ENCODE peak calls at places on chromosomes 7 and 10, in nine cellular contexts. J, G, I, C, A, S, R, P and E are unnamed samples.
A peak's percentile ranks its signal among the peaks of the same experiment; 100 is the strongest.

GRCh38 chr10:122485670-122486069 is 24.3 kb downstream of the HTRA1 start:
- DNase-seq in J (no peak), G (no peak), I (no peak), C (no peak), A (no peak), S (no peak), R (no peak), P (no peak), E (no peak)

GRCh38 chr10:52378124-52378523 is 64.0 kb downstream of the DKK1 start:
- DNase-seq in J (no peak), G (no peak), I (no peak), C (peak; percentile 83), A (no peak), S (no peak), R (no peak), P (no peak), E (no peak)

GRCh38 chr10:96618648-96619047 is 31.8 kb upstream of the TM9SF3 start:
- DNase-seq in J (no peak), G (no peak), I (no peak), C (no peak), A (no peak), S (no peak), R (peak; percentile 44), P (peak; percentile 74), E (peak; percentile 49)

GRCh38 chr7:8161398-8161828 is 100.6 kb downstream of the ICA1 start:
- DNase-seq in J (no peak), G (no peak), I (no peak), C (no peak), A (no peak), S (no peak), R (no peak), P (no peak), E (no peak)

GRCh38 chr7:42661312-42661711 is 250.6 kb downstream of the C7orf25 start:
- DNase-seq in J (no peak), G (no peak), I (no peak), C (no peak), A (no peak), S (no peak), R (peak; percentile 85), P (no peak), E (no peak)

GRCh38 chr7:18607025-18607424 is 111.5 kb downstream of the HDAC9 start:
- DNase-seq in J (no peak), G (no peak), I (no peak), C (peak; percentile 19), A (no peak), S (no peak), R (peak; percentile 4), P (no peak), E (no peak)

GRCh38 chr7:72540923-72541322 is 128.8 kb upstream of the CALN1 start:
- DNase-seq in J (no peak), G (no peak), I (no peak), C (no peak), A (no peak), S (no peak), R (no peak), P (no peak), E (no peak)

GRCh38 chr10:69800109-69800508 is 1.6 kb upstream of the COL13A1 start:
- DNase-seq in J (peak; percentile 93), G (no peak), I (peak; percentile 84), C (peak; percentile 91), A (peak; percentile 16), S (no peak), R (peak; percentile 77), P (peak; percentile 35), E (peak; percentile 28)

GRCh38 chr7:40586197-40586596 is 451.4 kb downstream of the SUGCT start:
- DNase-seq in J (no peak), G (no peak), I (no peak), C (peak; percentile 60), A (no peak), S (no peak), R (peak; percentile 54), P (no peak), E (no peak)

GRCh38 chr7:155225516-155225915 is 72.2 kb upstream of the INSIG1 start:
- DNase-seq in J (no peak), G (no peak), I (no peak), C (no peak), A (no peak), S (no peak), R (no peak), P (no peak), E (no peak)

GRCh38 chr10:11424456-11425287 is 186.8 kb downstream of the USP6NL start:
- DNase-seq in J (peak; percentile 87), G (no peak), I (peak; percentile 79), C (peak; percentile 67), A (no peak), S (no peak), R (peak; percentile 66), P (peak; percentile 54), E (no peak)

GRCh38 chr10:21860718-21861117 is 142.8 kb downstream of the DNAJC1 start:
- DNase-seq in J (no peak), G (no peak), I (no peak), C (peak; percentile 11), A (no peak), S (no peak), R (no peak), P (no peak), E (no peak)

GRCh38 chr7:5477723-5478531 is 54.3 kb upstream of the TNRC18 start:
- DNase-seq in J (peak; percentile 82), G (no peak), I (peak; percentile 77), C (peak; percentile 79), A (peak; percentile 37), S (no peak), R (peak; percentile 55), P (no peak), E (no peak)

GRCh38 chr7:5226921-5227785 is 37.1 kb downstream of the WIPI2 start:
- DNase-seq in J (no peak), G (no peak), I (no peak), C (no peak), A (no peak), S (no peak), R (no peak), P (no peak), E (no peak)

DNA sequence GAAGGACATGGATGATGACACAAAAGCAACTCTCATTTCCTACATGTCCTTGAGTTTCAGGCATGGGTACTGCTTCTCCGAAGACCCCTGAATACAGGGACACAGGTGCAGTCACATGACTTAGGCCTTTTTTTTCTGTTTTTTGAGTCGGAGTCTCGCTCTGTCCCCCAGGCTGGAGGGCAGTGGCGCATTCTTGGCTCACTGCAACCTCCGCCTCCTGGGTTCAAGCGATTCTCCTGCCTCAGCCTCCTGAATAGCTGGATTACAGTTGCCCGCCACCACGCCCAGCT is 26.8 kb downstream of the IFT22 start:
- DNase-seq in J (no peak), G (no peak), I (no peak), C (no peak), A (no peak), S (no peak), R (no peak), P (no peak), E (no peak)
- H3K27me3 ChIP-seq in J (no peaks in the 10 kb centered on the region), G (peaks cover 9% of the 10 kb centered on the region), I (peaks cover 49% of the 10 kb centered on the region), C (no peaks in the 10 kb centered on the region), A (peaks cover 6% of the 10 kb centered on the region), S (no peaks in the 10 kb centered on the region), R (peaks cover 67% of the 10 kb centered on the region), P (peaks cover 1% of the 10 kb centered on the region), E (peaks cover 6% of the 10 kb centered on the region)

DNA sequence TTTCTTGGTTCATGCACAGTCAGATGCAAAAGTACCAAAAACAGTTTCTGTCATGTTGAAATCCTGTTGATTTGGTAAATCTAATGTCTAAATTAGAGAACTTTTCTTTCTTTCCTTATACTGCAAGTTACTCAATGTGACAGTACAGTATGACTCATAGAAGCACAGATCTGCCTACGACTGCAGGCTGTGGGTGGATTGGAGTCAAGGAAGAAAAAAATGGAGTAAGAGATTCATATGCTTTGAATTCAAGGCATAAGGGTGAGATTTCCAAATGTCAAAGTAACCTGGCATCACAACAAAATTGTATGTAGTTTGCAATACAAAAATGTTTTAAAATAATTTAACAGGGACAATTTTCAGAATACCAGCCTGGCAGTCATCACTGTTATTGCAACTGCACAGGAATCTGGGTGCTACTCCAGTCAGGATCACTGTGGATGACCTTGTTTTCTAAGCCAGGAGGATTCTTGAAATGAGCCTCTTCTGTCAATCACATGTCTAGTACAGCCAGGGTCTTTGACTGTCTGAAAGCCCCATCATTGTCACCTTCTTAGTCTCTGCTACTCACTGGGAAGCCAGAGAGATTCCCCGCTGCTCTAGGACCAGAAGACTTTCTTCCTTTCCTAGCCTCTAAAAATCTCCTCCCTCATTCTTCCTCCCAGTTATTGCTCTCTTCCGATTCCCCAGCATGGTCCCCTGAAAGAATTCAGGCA is 83.6 kb downstream of the CD36 start:
- DNase-seq in J (peak; percentile 13), G (no peak), I (peak; percentile 29), C (peak; percentile 32), A (no peak), S (no peak), R (peak; percentile 93), P (no peak), E (no peak)
- H3K4me1 ChIP-seq in J (peaks cover 48% of the 10 kb centered on the region), G (peaks cover 21% of the 10 kb centered on the region), I (peaks cover 16% of the 10 kb centered on the region), C (peaks cover 3% of the 10 kb centered on the region), A (no peaks in the 10 kb centered on the region), S (peaks cover 14% of the 10 kb centered on the region), R (peaks cover 71% of the 10 kb centered on the region), P (peaks cover 31% of the 10 kb centered on the region), E (no peaks in the 10 kb centered on the region)

DNA sequence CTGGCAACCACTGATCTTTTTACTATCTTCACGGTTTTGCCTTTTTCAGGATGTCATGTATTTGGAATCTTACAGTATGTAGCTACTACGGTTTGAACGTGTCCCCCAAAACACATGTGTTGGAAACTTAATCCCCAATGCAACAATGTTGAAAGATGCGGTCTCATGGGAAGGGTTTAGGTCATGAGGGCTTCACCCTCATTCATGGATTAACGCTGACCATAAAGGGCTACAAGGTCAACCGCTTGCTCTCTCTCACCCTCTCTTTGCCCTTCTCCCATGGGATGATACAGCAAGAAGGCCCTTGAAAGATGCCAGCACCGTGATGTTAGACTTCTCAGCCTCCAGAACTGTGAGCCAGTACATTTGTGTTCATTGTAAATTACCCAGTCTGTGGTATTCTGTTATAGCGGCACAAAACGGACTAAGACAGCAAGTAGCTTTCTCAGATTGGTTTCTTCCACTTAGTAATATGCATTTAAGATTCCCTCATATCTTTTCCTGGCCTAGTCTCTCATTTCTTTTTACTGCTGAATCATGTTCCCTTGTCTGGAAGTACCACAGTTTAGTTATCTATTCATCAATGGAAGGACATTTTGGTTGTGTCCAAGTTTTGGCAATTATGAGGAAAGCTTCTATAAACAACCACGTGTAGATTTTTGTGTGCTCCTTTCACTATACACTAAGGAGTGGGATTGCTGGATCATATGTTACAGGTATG is 3.0 kb upstream of the CRYGN start:
- DNase-seq in J (no peak), G (no peak), I (no peak), C (no peak), A (no peak), S (no peak), R (no peak), P (no peak), E (no peak)
- H3K27me3 ChIP-seq in J (peaks cover 18% of the 10 kb centered on the region), G (peaks cover 4% of the 10 kb centered on the region), I (peaks cover 72% of the 10 kb centered on the region), C (no peaks in the 10 kb centered on the region), A (no peaks in the 10 kb centered on the region), S (peaks cover 14% of the 10 kb centered on the region), R (peaks cover 5% of the 10 kb centered on the region), P (no peaks in the 10 kb centered on the region), E (no peaks in the 10 kb centered on the region)

GRCh38 chr7:28572321-28573058 is 160.2 kb downstream of the CREB5 start:
- DNase-seq in J (no peak), G (no peak), I (peak; percentile 13), C (no peak), A (no peak), S (no peak), R (no peak), P (no peak), E (peak; percentile 26)
- H3K4me1 ChIP-seq in J (peaks cover 21% of the 10 kb centered on the region), G (peaks cover 10% of the 10 kb centered on the region), I (peaks cover 11% of the 10 kb centered on the region), C (peaks cover 3% of the 10 kb centered on the region), A (no peaks in the 10 kb centered on the region), S (peaks cover 10% of the 10 kb centered on the region), R (peaks cover 46% of the 10 kb centered on the region), P (peaks cover 19% of the 10 kb centered on the region), E (no peaks in the 10 kb centered on the region)